ENCODE peak calls at places on chromosome 11, in four cellular contexts. One of them, this sample, is unnamed.

GRCh38 chr11:112797072-112797471 is 164.1 kb upstream of the NCAM1 start:
- DNase-seq in SK-N-SH: peak
- DNase-seq in K562: no peak
- DNase-seq in GM12878: no peak
- DNase-seq in this sample: peak

GRCh38 chr11:68714047-68714856 is 29.9 kb downstream of the GAL start:
- DNase-seq in K562: no peak
- DNase-seq in SK-N-SH: no peak
- DNase-seq in GM12878: no peak
- DNase-seq in this sample: no peak

GRCh38 chr11:62842171-62842717 is 2.9 kb upstream of the WDR74 start:
- DNase-seq in K562: no peak
- DNase-seq in SK-N-SH: no peak
- DNase-seq in GM12878: no peak
- DNase-seq in this sample: peak

GRCh38 chr11:89125298-89125697 is 52.4 kb upstream of the TYR start:
- DNase-seq in K562: no peak
- DNase-seq in GM12878: no peak
- DNase-seq in SK-N-SH: no peak
- DNase-seq in this sample: peak

GRCh38 chr11:12565406-12565805 is 108.8 kb upstream of the TEAD1 start:
- DNase-seq in SK-N-SH: no peak
- DNase-seq in K562: no peak
- DNase-seq in GM12878: no peak
- DNase-seq in this sample: no peak

GRCh38 chr11:76233936-76234703 is 27.8 kb upstream of the WNT11 start:
- DNase-seq in SK-N-SH: peak
- DNase-seq in K562: peak
- DNase-seq in GM12878: peak
- DNase-seq in this sample: no peak

GRCh38 chr11:26442131-26442530 is 110.2 kb downstream of the ANO3 start:
- DNase-seq in GM12878: no peak
- DNase-seq in K562: no peak
- DNase-seq in SK-N-SH: no peak
- DNase-seq in this sample: no peak

GRCh38 chr11:10642298-10642697 is 51.3 kb downstream of the IRAG1 start:
- DNase-seq in K562: no peak
- DNase-seq in GM12878: no peak
- DNase-seq in SK-N-SH: no peak
- DNase-seq in this sample: no peak

GRCh38 chr11:17063171-17064002 is 14.1 kb downstream of the RPS13 start:
- DNase-seq in K562: peak
- DNase-seq in GM12878: peak
- DNase-seq in SK-N-SH: peak
- DNase-seq in this sample: peak

GRCh38 chr11:19055016-19055415 is 5.5 kb downstream of the MRGPRX2 start:
- DNase-seq in K562: no peak
- DNase-seq in GM12878: no peak
- DNase-seq in SK-N-SH: no peak
- DNase-seq in this sample: no peak

GRCh38 chr11:33830903-33831648 is 56.8 kb upstream of the FBXO3 start:
- DNase-seq in GM12878: no peak
- DNase-seq in SK-N-SH: no peak
- DNase-seq in K562: no peak
- DNase-seq in this sample: no peak

GRCh38 chr11:65900125-65900898 is at the start of gene FOSL1:
- DNase-seq in GM12878: peak
- DNase-seq in K562: peak
- DNase-seq in SK-N-SH: peak
- DNase-seq in this sample: peak

GRCh38 chr11:1520209-1520986 is 33.8 kb upstream of the MOB2 start:
- DNase-seq in K562: peak
- DNase-seq in GM12878: no peak
- DNase-seq in SK-N-SH: no peak
- DNase-seq in this sample: no peak

GRCh38 chr11:108199446-108200321 is 22.8 kb downstream of the NPAT start:
- DNase-seq in GM12878: peak
- DNase-seq in K562: peak
- DNase-seq in SK-N-SH: no peak
- DNase-seq in this sample: no peak

GRCh38 chr11:61996933-61997332 is 29.5 kb upstream of the FTH1 start:
- DNase-seq in SK-N-SH: no peak
- DNase-seq in GM12878: no peak
- DNase-seq in K562: no peak
- DNase-seq in this sample: no peak

GRCh38 chr11:19370100-19370861 is 129.5 kb upstream of the E2F8 start:
- DNase-seq in K562: no peak
- DNase-seq in SK-N-SH: no peak
- DNase-seq in GM12878: no peak
- DNase-seq in this sample: no peak

GRCh38 chr11:20162824-20163777 is 2.8 kb upstream of the DBX1 start:
- DNase-seq in GM12878: no peak
- DNase-seq in K562: no peak
- DNase-seq in SK-N-SH: peak
- DNase-seq in this sample: peak

GRCh38 chr11:61475433-61475832 is 33.1 kb upstream of the LRRC10B start:
- DNase-seq in SK-N-SH: no peak
- DNase-seq in GM12878: no peak
- DNase-seq in K562: no peak
- DNase-seq in this sample: no peak

GRCh38 chr11:78194490-78194889 is 5.8 kb downstream of the USP35 start:
- DNase-seq in GM12878: no peak
- DNase-seq in K562: no peak
- DNase-seq in SK-N-SH: no peak
- DNase-seq in this sample: no peak

GRCh38 chr11:23336961-23337360 is 476.7 kb upstream of the CCDC179 start:
- DNase-seq in SK-N-SH: no peak
- DNase-seq in GM12878: no peak
- DNase-seq in K562: no peak
- DNase-seq in this sample: no peak

GRCh38 chr11:35619754-35620640 is 1.7 kb downstream of the FJX1 start:
- DNase-seq in K562: peak
- DNase-seq in GM12878: no peak
- DNase-seq in SK-N-SH: peak
- DNase-seq in this sample: peak

GRCh38 chr11:1889527-1889930 is 2.2 kb downstream of the PRR33 start:
- DNase-seq in K562: no peak
- DNase-seq in GM12878: no peak
- DNase-seq in SK-N-SH: peak
- DNase-seq in this sample: no peak

GRCh38 chr11:16191852-16192240 is 164.5 kb downstream of the SOX6 start:
- DNase-seq in GM12878: no peak
- DNase-seq in SK-N-SH: peak
- DNase-seq in K562: no peak
- DNase-seq in this sample: no peak

GRCh38 chr11:47850337-47850736 is 2.2 kb upstream of the NUP160 start:
- DNase-seq in GM12878: no peak
- DNase-seq in SK-N-SH: no peak
- DNase-seq in K562: no peak
- DNase-seq in this sample: no peak

GRCh38 chr11:108221981-108222685 is at the start of gene NPAT:
- DNase-seq in SK-N-SH: no peak
- DNase-seq in GM12878: no peak
- DNase-seq in K562: no peak
- DNase-seq in this sample: no peak

GRCh38 chr11:126484266-126484665 is 128.8 kb downstream of the ST3GAL4 start:
- DNase-seq in SK-N-SH: no peak
- DNase-seq in K562: no peak
- DNase-seq in GM12878: no peak
- DNase-seq in this sample: no peak

GRCh38 chr11:88410636-88411035 is 73.1 kb upstream of the CTSC start:
- DNase-seq in SK-N-SH: no peak
- DNase-seq in GM12878: no peak
- DNase-seq in K562: no peak
- DNase-seq in this sample: no peak

GRCh38 chr11:60842688-60843605 is 1.0 kb downstream of the CCDC86 start:
- DNase-seq in GM12878: no peak
- DNase-seq in SK-N-SH: no peak
- DNase-seq in K562: no peak
- DNase-seq in this sample: no peak

GRCh38 chr11:89566972-89567371 is 75.8 kb upstream of the NOX4 start:
- DNase-seq in GM12878: no peak
- DNase-seq in SK-N-SH: no peak
- DNase-seq in K562: no peak
- DNase-seq in this sample: no peak

GRCh38 chr11:76700177-76701100 is 29.9 kb upstream of the LRRC32 start:
- DNase-seq in SK-N-SH: peak
- DNase-seq in K562: peak
- DNase-seq in GM12878: no peak
- DNase-seq in this sample: no peak

GRCh38 chr11:60657880-60658279 is 41.5 kb upstream of the MS4A8 start:
- DNase-seq in SK-N-SH: no peak
- DNase-seq in GM12878: no peak
- DNase-seq in K562: no peak
- DNase-seq in this sample: no peak

GRCh38 chr11:64084146-64084961 is 48.6 kb downstream of the FLRT1 start:
- DNase-seq in GM12878: no peak
- DNase-seq in K562: no peak
- DNase-seq in SK-N-SH: no peak
- DNase-seq in this sample: no peak

GRCh38 chr11:64085915-64086262 is 50.2 kb downstream of the FLRT1 start:
- DNase-seq in SK-N-SH: peak
- DNase-seq in K562: no peak
- DNase-seq in GM12878: no peak
- DNase-seq in this sample: no peak

GRCh38 chr11:64088159-64089026 is 52.7 kb downstream of the FLRT1 start:
- DNase-seq in SK-N-SH: no peak
- DNase-seq in GM12878: no peak
- DNase-seq in K562: peak
- DNase-seq in this sample: peak

GRCh38 chr11:64084962-64085710 is 49.4 kb downstream of the FLRT1 start:
- DNase-seq in GM12878: no peak
- DNase-seq in SK-N-SH: peak
- DNase-seq in K562: no peak
- DNase-seq in this sample: no peak

DNA sequence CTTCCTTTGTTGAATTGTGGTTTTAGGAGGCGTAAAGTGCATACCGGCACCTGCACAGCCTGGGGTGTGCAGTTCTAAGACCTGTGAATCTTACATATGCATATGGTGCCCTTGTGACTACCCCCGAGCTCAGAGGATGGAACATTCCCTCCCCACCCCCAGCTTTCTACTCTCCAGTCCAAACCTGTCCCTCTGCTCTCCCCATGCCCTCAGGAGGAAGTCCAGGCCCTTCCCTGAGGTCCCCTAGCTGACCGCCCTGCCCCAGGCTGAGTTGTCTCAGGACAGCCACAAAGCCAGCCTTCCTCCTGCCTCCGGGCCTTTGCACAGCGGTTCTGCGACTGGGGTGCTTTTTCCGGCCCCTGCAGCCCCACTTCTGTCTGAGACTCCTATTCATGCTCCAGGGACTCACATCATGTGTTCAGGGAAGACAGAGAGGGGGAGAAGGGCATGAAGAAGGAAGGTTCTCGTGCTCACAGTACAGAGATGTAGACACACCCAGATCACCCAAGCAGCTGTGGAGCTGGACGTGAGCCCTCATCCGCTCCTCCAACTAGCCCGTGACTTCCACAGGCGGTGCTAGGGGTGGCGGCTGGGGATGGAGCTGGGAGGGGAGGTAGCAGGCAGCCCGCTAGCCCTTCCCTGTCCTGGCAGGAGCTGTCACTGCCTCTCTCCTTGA is 50.7 kb downstream of the FLRT1 start:
- DNase-seq in SK-N-SH: no peak
- DNase-seq in K562: no peak
- DNase-seq in GM12878: no peak
- DNase-seq in this sample: no peak
- TF ChIP-seq USF1 in SK-N-SH: no peak
- TF ChIP-seq USF1 in K562: no peak
- TF ChIP-seq USF1 in GM12878: no peak
- TF ChIP-seq USF1 in this sample: no peak

GRCh38 chr11:32092581-32093170 is 1.8 kb downstream of the RCN1 start:
- DNase-seq in GM12878: no peak
- DNase-seq in SK-N-SH: no peak
- DNase-seq in K562: no peak
- DNase-seq in this sample: no peak

GRCh38 chr11:32090774-32091370 is at the start of gene RCN1:
- DNase-seq in SK-N-SH: peak
- DNase-seq in GM12878: no peak
- DNase-seq in K562: peak
- DNase-seq in this sample: peak

GRCh38 chr11:32082346-32082986 is 8.4 kb upstream of the RCN1 start:
- DNase-seq in K562: no peak
- DNase-seq in SK-N-SH: no peak
- DNase-seq in GM12878: no peak
- DNase-seq in this sample: no peak

GRCh38 chr11:32087602-32088001 is 3.3 kb upstream of the RCN1 start:
- DNase-seq in SK-N-SH: no peak
- DNase-seq in GM12878: no peak
- DNase-seq in K562: peak
- DNase-seq in this sample: no peak

GRCh38 chr11:32088117-32088941 is 2.5 kb upstream of the RCN1 start:
- DNase-seq in SK-N-SH: peak
- DNase-seq in K562: peak
- DNase-seq in GM12878: peak
- DNase-seq in this sample: no peak
- TF ChIP-seq USF1 in SK-N-SH: no peak
- TF ChIP-seq USF1 in K562: no peak
- TF ChIP-seq USF1 in GM12878: no peak
- TF ChIP-seq USF1 in this sample: no peak

DNA sequence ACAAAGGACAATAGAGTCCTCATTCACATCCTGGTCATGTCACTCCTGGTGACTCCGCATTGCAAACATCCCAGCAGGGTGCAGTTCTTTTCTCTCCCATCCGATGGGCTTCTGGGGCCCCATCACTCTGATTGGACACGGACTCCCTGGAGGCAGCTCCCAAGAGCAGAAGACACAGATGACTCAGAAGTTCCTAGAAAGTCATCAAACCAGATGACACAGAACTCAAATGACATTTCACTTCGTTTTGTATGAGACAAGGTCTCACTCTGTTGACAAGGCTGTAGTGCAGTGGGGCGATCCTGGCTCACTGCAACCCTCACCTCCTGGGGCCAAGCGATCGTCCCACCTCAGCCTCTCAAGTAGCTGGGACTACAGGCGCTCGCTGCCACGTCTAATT is 33.2 kb downstream of the ZNF195 start:
- DNase-seq in SK-N-SH: no peak
- DNase-seq in GM12878: no peak
- DNase-seq in K562: peak
- DNase-seq in this sample: no peak
- TF ChIP-seq USF1 in SK-N-SH: no peak
- TF ChIP-seq USF1 in GM12878: no peak
- TF ChIP-seq USF1 in K562: no peak
- TF ChIP-seq USF1 in this sample: no peak

GRCh38 chr11:8261316-8261715 is 2.4 kb downstream of the LMO1 start:
- DNase-seq in GM12878: no peak
- DNase-seq in K562: no peak
- DNase-seq in SK-N-SH: no peak
- DNase-seq in this sample: no peak

GRCh38 chr11:8261921-8262551 is 1.6 kb downstream of the LMO1 start:
- DNase-seq in K562: no peak
- DNase-seq in SK-N-SH: peak
- DNase-seq in GM12878: no peak
- DNase-seq in this sample: no peak

GRCh38 chr11:8262552-8263108 is 1.0 kb downstream of the LMO1 start:
- DNase-seq in K562: no peak
- DNase-seq in GM12878: no peak
- DNase-seq in SK-N-SH: no peak
- DNase-seq in this sample: peak

GRCh38 chr11:8263769-8264410 is at the start of gene LMO1:
- DNase-seq in GM12878: no peak
- DNase-seq in K562: peak
- DNase-seq in SK-N-SH: peak
- DNase-seq in this sample: peak

GRCh38 chr11:8263109-8263768 is 439 bp downstream of the LMO1 start:
- DNase-seq in K562: no peak
- DNase-seq in GM12878: no peak
- DNase-seq in SK-N-SH: peak
- DNase-seq in this sample: peak
- TF ChIP-seq USF1 in K562: no peak
- TF ChIP-seq USF1 in GM12878: no peak
- TF ChIP-seq USF1 in SK-N-SH: no peak
- TF ChIP-seq USF1 in this sample: no peak

This sample was measured in WTC11.